ENCODE peak calls at places on chromosome 20, in four cellular contexts. B is CD4-positive, alpha-beta memory T cell; O is effector memory CD4-positive, alpha-beta T cell; Y is psoas muscle. F is an unnamed sample.

GRCh38 chr20:19867940-19868371 is 109.9 kb downstream of the RIN2 start:
- DNase-seq in B (no peak), O (no peak), Y (peak; percentile 61), F (peak; percentile 84)

GRCh38 chr20:48897298-48898044 is 24.0 kb upstream of the ARFGEF2 start:
- DNase-seq in B (no peak), O (no peak), Y (no peak), F (no peak)

GRCh38 chr20:24742989-24743388 is 206.1 kb upstream of the CST7 start:
- DNase-seq in B (no peak), O (no peak), Y (no peak), F (no peak)

GRCh38 chr20:25082498-25082873 is 545 bp upstream of the VSX1 start:
- DNase-seq in B (no peak), O (no peak), Y (peak; percentile 52), F (no peak)

GRCh38 chr20:44610313-44610965 is 28.1 kb downstream of the PKIG start:
- DNase-seq in B (peak; percentile 60), O (no peak), Y (no peak), F (no peak)

GRCh38 chr20:31666258-31667042 is 28.7 kb downstream of the COX4I2 start:
- DNase-seq in B (peak; percentile 67), O (no peak), Y (peak; percentile 68), F (peak; percentile 86)

GRCh38 chr20:49759266-49759950 is 45.7 kb upstream of the B4GALT5 start:
- DNase-seq in B (no peak), O (no peak), Y (no peak), F (no peak)

GRCh38 chr20:43767686-43768474 is 41.1 kb upstream of the GTSF1L start:
- DNase-seq in B (no peak), O (no peak), Y (no peak), F (no peak)

GRCh38 chr20:36658300-36658699 is 12.3 kb upstream of the SLA2 start:
- DNase-seq in B (no peak), O (no peak), Y (no peak), F (no peak)

GRCh38 chr20:63951398-63952209 is 4.6 kb downstream of the UCKL1 start:
- DNase-seq in B (peak; percentile 30), O (no peak), Y (no peak), F (no peak)

GRCh38 chr20:32110173-32110704 is 725 bp downstream of the TM9SF4 start:
- DNase-seq in B (no peak), O (no peak), Y (no peak), F (no peak)

GRCh38 chr20:45322952-45323383 is 14.9 kb upstream of the MATN4 start:
- DNase-seq in B (no peak), O (no peak), Y (peak; percentile 90), F (peak; percentile 58)

GRCh38 chr20:699811-700338 is 24.3 kb upstream of the SCRT2 start:
- DNase-seq in B (no peak), O (no peak), Y (peak; percentile 80), F (no peak)

GRCh38 chr20:31566332-31566657 is 38.8 kb upstream of the ID1 start:
- DNase-seq in B (no peak), O (no peak), Y (no peak), F (no peak)

GRCh38 chr20:36542019-36542488 is 735 bp downstream of the MYL9 start:
- DNase-seq in B (no peak), O (no peak), Y (peak; percentile 54), F (peak; percentile 82)

GRCh38 chr20:53843645-53844044 is 226.7 kb downstream of the BCAS1 start:
- DNase-seq in B (no peak), O (no peak), Y (no peak), F (no peak)

GRCh38 chr20:62938105-62938888 is at the start of gene GID8:
- DNase-seq in B (peak; percentile 64), O (no peak), Y (peak; percentile 76), F (peak; percentile 81)

GRCh38 chr20:56289652-56290051 is 41.1 kb downstream of the MC3R start:
- DNase-seq in B (no peak), O (no peak), Y (no peak), F (no peak)

GRCh38 chr20:40326794-40327193 is 362.2 kb downstream of the MAFB start:
- DNase-seq in B (no peak), O (no peak), Y (no peak), F (no peak)

GRCh38 chr20:43925786-43926185 is 11.1 kb downstream of the TOX2 start:
- DNase-seq in B (no peak), O (no peak), Y (no peak), F (peak; percentile 72)

GRCh38 chr20:36391955-36392354 is 85.8 kb downstream of the DLGAP4 start:
- DNase-seq in B (no peak), O (no peak), Y (no peak), F (no peak)

GRCh38 chr20:44746367-44747165 is 901 bp downstream of the KCNK15 start:
- DNase-seq in B (no peak), O (no peak), Y (peak; percentile 50), F (no peak)

GRCh38 chr20:16312998-16313397 is 260.2 kb downstream of the KIF16B start:
- DNase-seq in B (no peak), O (no peak), Y (no peak), F (no peak)

GRCh38 chr20:63494420-63495166 is 4.3 kb downstream of the EEF1A2 start:
- DNase-seq in B (no peak), O (no peak), Y (peak; percentile 59), F (no peak)

GRCh38 chr20:44732327-44732726 is 13.3 kb upstream of the KCNK15 start:
- DNase-seq in B (no peak), O (no peak), Y (no peak), F (peak; percentile 11)

GRCh38 chr20:13355386-13355785 is 134.3 kb downstream of the ISM1 start:
- DNase-seq in B (no peak), O (no peak), Y (no peak), F (no peak)

GRCh38 chr20:54475334-54476287 is at the start of gene DOK5:
- DNase-seq in B (no peak), O (no peak), Y (peak; percentile 72), F (peak; percentile 85)

GRCh38 chr20:40797425-40797824 is 108.4 kb upstream of the MAFB start:
- DNase-seq in B (no peak), O (no peak), Y (no peak), F (no peak)

GRCh38 chr20:33837096-33837830 is 26.1 kb downstream of the CHMP4B start:
- DNase-seq in B (no peak), O (no peak), Y (no peak), F (no peak)

GRCh38 chr20:53739799-53740785 is 146.5 kb upstream of the ZNF217 start:
- DNase-seq in B (no peak), O (no peak), Y (no peak), F (no peak)

GRCh38 chr20:42678895-42679294 is 510.8 kb downstream of the PTPRT start:
- DNase-seq in B (no peak), O (no peak), Y (no peak), F (no peak)

GRCh38 chr20:62832212-62832922 is 15.5 kb downstream of the COL9A3 start:
- DNase-seq in B (no peak), O (no peak), Y (peak; percentile 57), F (peak; percentile 69)

GRCh38 chr20:46955601-46956556 is 61.2 kb downstream of the EYA2 start:
- DNase-seq in B (no peak), O (no peak), Y (no peak), F (no peak)

GRCh38 chr20:46951405-46951804 is 56.8 kb downstream of the EYA2 start:
- DNase-seq in B (no peak), O (no peak), Y (no peak), F (no peak)

GRCh38 chr20:46953596-46953995 is 59.0 kb downstream of the EYA2 start:
- DNase-seq in B (no peak), O (no peak), Y (no peak), F (no peak)

GRCh38 chr20:46951840-46952497 is 57.3 kb downstream of the EYA2 start:
- DNase-seq in B (no peak), O (no peak), Y (no peak), F (no peak)

GRCh38 chr20:46954490-46955038 is 59.9 kb downstream of the EYA2 start:
- DNase-seq in B (no peak), O (no peak), Y (no peak), F (no peak)
- H3K4me1 ChIP-seq in B (no peaks in the 10 kb centered on the region), O (no peaks in the 10 kb centered on the region), Y (no peaks in the 10 kb centered on the region), F (no peaks in the 10 kb centered on the region)

DNA sequence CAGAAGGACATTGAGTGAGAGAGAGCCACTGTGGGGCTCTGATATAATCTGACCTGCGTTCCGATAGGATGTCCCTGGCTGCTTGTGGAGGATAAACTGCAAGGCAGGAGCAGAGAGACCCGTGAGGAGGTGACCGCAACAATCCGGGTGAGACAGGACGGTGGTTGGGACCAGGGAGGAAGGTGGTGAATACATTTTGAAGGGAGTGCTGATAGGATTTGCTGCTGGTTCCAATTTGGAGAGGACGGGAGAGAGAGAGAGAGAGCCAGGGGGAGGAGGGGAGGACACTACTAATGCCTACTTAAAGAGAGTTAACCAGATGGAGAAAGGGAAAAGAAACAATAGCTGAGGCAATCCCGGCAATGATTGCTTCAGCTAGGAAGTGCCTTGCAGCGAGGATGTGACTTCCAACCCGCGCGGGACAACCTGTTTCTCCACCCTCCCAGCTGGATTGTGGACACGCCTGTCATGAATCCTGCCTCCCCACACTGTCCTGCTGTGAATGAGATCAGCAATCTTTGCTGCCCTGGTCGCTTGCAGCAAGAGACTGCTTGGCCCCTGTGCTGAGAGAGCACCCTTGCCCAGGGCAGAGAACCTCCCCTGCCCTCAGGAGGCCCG is 199.0 kb upstream of the KCNG1 start:
- DNase-seq in B (no peak), O (no peak), Y (peak; percentile 61), F (no peak)
- H3K4me3 ChIP-seq in B (no peak overlapping the region), O (no peak overlapping the region), Y (no peak overlapping the region), F (no peak overlapping the region)

DNA sequence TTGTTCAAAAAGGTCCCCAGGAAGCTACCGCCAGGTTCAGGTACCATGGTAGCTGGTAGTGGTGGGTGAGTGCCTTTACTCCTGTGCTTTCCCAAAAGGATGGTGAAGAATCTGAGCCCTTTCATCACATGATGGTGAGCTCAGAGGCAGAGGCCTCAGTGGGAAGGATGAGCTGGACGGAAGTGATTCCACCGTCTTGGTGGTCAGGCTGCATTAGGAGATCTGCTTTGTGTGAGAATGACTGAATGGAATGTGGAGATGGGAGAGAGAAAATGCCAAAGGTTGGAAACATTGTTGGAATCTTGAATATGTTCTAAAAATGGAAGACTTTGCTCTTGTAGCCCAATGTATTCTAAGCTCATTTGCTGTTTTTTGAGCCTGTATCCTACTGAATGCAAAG is 108.1 kb upstream of the SCP2D1 start:
- DNase-seq in B (no peak), O (no peak), Y (no peak), F (no peak)
- H3K27ac ChIP-seq in B (no peak overlapping the region), O (no peak overlapping the region), Y (no peak overlapping the region), F (no peak overlapping the region)

DNA sequence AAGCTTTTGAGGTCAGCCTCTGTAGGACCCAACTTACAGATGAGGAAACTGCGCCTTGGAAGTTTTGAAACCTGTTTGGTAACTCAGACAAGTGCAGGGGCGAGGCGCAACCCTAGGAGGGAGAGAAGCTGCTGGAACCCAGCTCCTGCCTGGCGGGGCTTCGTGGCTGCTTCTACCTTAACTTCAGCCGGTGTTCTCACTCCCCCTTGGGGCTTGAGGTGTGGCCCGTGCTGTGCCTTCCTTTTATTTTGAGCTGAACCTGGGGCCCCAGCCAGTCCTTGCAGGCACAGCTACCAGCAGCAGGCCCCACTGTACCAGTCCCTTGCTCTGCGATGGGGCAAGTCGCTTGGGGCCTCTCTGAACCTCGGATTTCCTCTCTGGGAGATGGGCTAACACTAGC is 12.0 kb downstream of the RBM38 start:
- DNase-seq in B (no peak), O (no peak), Y (peak; percentile 26), F (peak; percentile 57)
- H3K4me1 ChIP-seq in B (peaks cover 72% of the 10 kb centered on the region), O (peaks cover 48% of the 10 kb centered on the region), Y (peaks cover 86% of the 10 kb centered on the region), F (no peaks in the 10 kb centered on the region)

GRCh38 chr20:3168079-3168828 is 5.1 kb downstream of the LZTS3 start:
- DNase-seq in B (no peak), O (no peak), Y (no peak), F (peak; percentile 40)
- H3K4me3 ChIP-seq in B (no peak overlapping the region), O (no peak overlapping the region), Y (no peak overlapping the region), F (no peak overlapping the region)